ENCODE peak calls at places on chromosomes 4 and X, in eight cellular contexts. One of them, this sample, is unnamed.

GRCh38 chrX:149510386-149510785 is 5.3 kb upstream of the IDS start:
- DNase-seq in SW480: no peak
- DNase-seq in stimulated activated naive CD4-positive, alpha-beta T cell: no peak
- DNase-seq in breast epithelium: no peak
- DNase-seq in NCI-H2029: no peak
- DNase-seq in lung microvascular endothelial cell: no peak
- DNase-seq in stimulated activated CD4-positive, alpha-beta T cell treated with anti-CD3 and anti-CD28 coated beads, TNF-alpha, amount 100 ng/mL, for 1 hour: no peak
- DNase-seq in NCI-H1092 treated with DMSO at 0.1 percent for 48 hours: no peak
- DNase-seq in this sample: no peak

GRCh38 chrX:8201896-8202331 is 30.8 kb upstream of the VCX2 start:
- DNase-seq in SW480: no peak
- DNase-seq in stimulated activated naive CD4-positive, alpha-beta T cell: no peak
- DNase-seq in breast epithelium: no peak
- DNase-seq in NCI-H2029: no peak
- DNase-seq in lung microvascular endothelial cell: no peak
- DNase-seq in stimulated activated CD4-positive, alpha-beta T cell treated with anti-CD3 and anti-CD28 coated beads, TNF-alpha, amount 100 ng/mL, for 1 hour: no peak
- DNase-seq in NCI-H1092 treated with DMSO at 0.1 percent for 48 hours: no peak
- DNase-seq in this sample: peak

GRCh38 chr4:165737309-165737972 is 135.6 kb upstream of the TLL1 start:
- DNase-seq in SW480: no peak
- DNase-seq in stimulated activated naive CD4-positive, alpha-beta T cell: no peak
- DNase-seq in breast epithelium: no peak
- DNase-seq in NCI-H2029: no peak
- DNase-seq in lung microvascular endothelial cell: peak
- DNase-seq in stimulated activated CD4-positive, alpha-beta T cell treated with anti-CD3 and anti-CD28 coated beads, TNF-alpha, amount 100 ng/mL, for 1 hour: no peak
- DNase-seq in NCI-H1092 treated with DMSO at 0.1 percent for 48 hours: no peak
- DNase-seq in this sample: no peak

GRCh38 chrX:136125106-136125505 is 22.2 kb upstream of the FHL1 start:
- DNase-seq in SW480: no peak
- DNase-seq in stimulated activated naive CD4-positive, alpha-beta T cell: no peak
- DNase-seq in breast epithelium: no peak
- DNase-seq in NCI-H2029: no peak
- DNase-seq in lung microvascular endothelial cell: no peak
- DNase-seq in stimulated activated CD4-positive, alpha-beta T cell treated with anti-CD3 and anti-CD28 coated beads, TNF-alpha, amount 100 ng/mL, for 1 hour: no peak
- DNase-seq in NCI-H1092 treated with DMSO at 0.1 percent for 48 hours: no peak
- DNase-seq in this sample: no peak

GRCh38 chr4:174451897-174452296 is 70.4 kb downstream of the HPGD start:
- DNase-seq in SW480: no peak
- DNase-seq in stimulated activated naive CD4-positive, alpha-beta T cell: no peak
- DNase-seq in breast epithelium: no peak
- DNase-seq in NCI-H2029: no peak
- DNase-seq in lung microvascular endothelial cell: no peak
- DNase-seq in stimulated activated CD4-positive, alpha-beta T cell treated with anti-CD3 and anti-CD28 coated beads, TNF-alpha, amount 100 ng/mL, for 1 hour: no peak
- DNase-seq in NCI-H1092 treated with DMSO at 0.1 percent for 48 hours: no peak
- DNase-seq in this sample: no peak

GRCh38 chr4:3218824-3219760 is 29.9 kb upstream of the MSANTD1 start:
- DNase-seq in SW480: no peak
- DNase-seq in stimulated activated naive CD4-positive, alpha-beta T cell: no peak
- DNase-seq in breast epithelium: no peak
- DNase-seq in NCI-H2029: no peak
- DNase-seq in lung microvascular endothelial cell: no peak
- DNase-seq in stimulated activated CD4-positive, alpha-beta T cell treated with anti-CD3 and anti-CD28 coated beads, TNF-alpha, amount 100 ng/mL, for 1 hour: no peak
- DNase-seq in NCI-H1092 treated with DMSO at 0.1 percent for 48 hours: no peak
- DNase-seq in this sample: no peak

GRCh38 chr4:152041304-152041703 is 280.5 kb upstream of the GATB start:
- DNase-seq in SW480: no peak
- DNase-seq in stimulated activated naive CD4-positive, alpha-beta T cell: no peak
- DNase-seq in breast epithelium: no peak
- DNase-seq in NCI-H2029: no peak
- DNase-seq in lung microvascular endothelial cell: no peak
- DNase-seq in stimulated activated CD4-positive, alpha-beta T cell treated with anti-CD3 and anti-CD28 coated beads, TNF-alpha, amount 100 ng/mL, for 1 hour: no peak
- DNase-seq in NCI-H1092 treated with DMSO at 0.1 percent for 48 hours: no peak
- DNase-seq in this sample: no peak

GRCh38 chrX:121236040-121236439 is 188.6 kb downstream of the GLUD2 start:
- DNase-seq in SW480: no peak
- DNase-seq in stimulated activated naive CD4-positive, alpha-beta T cell: no peak
- DNase-seq in breast epithelium: no peak
- DNase-seq in NCI-H2029: no peak
- DNase-seq in lung microvascular endothelial cell: no peak
- DNase-seq in stimulated activated CD4-positive, alpha-beta T cell treated with anti-CD3 and anti-CD28 coated beads, TNF-alpha, amount 100 ng/mL, for 1 hour: no peak
- DNase-seq in NCI-H1092 treated with DMSO at 0.1 percent for 48 hours: no peak
- DNase-seq in this sample: no peak

GRCh38 chrX:153906126-153906917 is 1.8 kb downstream of the AVPR2 start:
- DNase-seq in SW480: no peak
- DNase-seq in stimulated activated naive CD4-positive, alpha-beta T cell: no peak
- DNase-seq in breast epithelium: no peak
- DNase-seq in NCI-H2029: no peak
- DNase-seq in lung microvascular endothelial cell: no peak
- DNase-seq in stimulated activated CD4-positive, alpha-beta T cell treated with anti-CD3 and anti-CD28 coated beads, TNF-alpha, amount 100 ng/mL, for 1 hour: no peak
- DNase-seq in NCI-H1092 treated with DMSO at 0.1 percent for 48 hours: no peak
- DNase-seq in this sample: no peak

GRCh38 chr4:2823671-2824328 is 19.8 kb upstream of the ADD1 start:
- DNase-seq in SW480: no peak
- DNase-seq in stimulated activated naive CD4-positive, alpha-beta T cell: no peak
- DNase-seq in breast epithelium: no peak
- DNase-seq in NCI-H2029: no peak
- DNase-seq in lung microvascular endothelial cell: no peak
- DNase-seq in stimulated activated CD4-positive, alpha-beta T cell treated with anti-CD3 and anti-CD28 coated beads, TNF-alpha, amount 100 ng/mL, for 1 hour: no peak
- DNase-seq in NCI-H1092 treated with DMSO at 0.1 percent for 48 hours: no peak
- DNase-seq in this sample: no peak

GRCh38 chrX:24692305-24692704 is 1.4 kb upstream of the POLA1 start:
- DNase-seq in SW480: peak
- DNase-seq in stimulated activated naive CD4-positive, alpha-beta T cell: no peak
- DNase-seq in breast epithelium: no peak
- DNase-seq in NCI-H2029: no peak
- DNase-seq in lung microvascular endothelial cell: no peak
- DNase-seq in stimulated activated CD4-positive, alpha-beta T cell treated with anti-CD3 and anti-CD28 coated beads, TNF-alpha, amount 100 ng/mL, for 1 hour: no peak
- DNase-seq in NCI-H1092 treated with DMSO at 0.1 percent for 48 hours: no peak
- DNase-seq in this sample: no peak